ENCODE peak calls at places on chromosome 1, in seven cellular contexts. T is stimulated activated naive CD4-positive, alpha-beta T cell; O is AG08395; Q is GM12865; C is activated T-helper 9 cell treated with anti-CD3 and anti-CD28 coated beads, Interleukin-2, amount 50 U/mL, for 16 hours; U is T-helper 17 cell; I is BJ. K is an unnamed sample.

GRCh38 chr1:32701951-32702598 is 495 bp downstream of the SYNC start:
- DNase-seq in T (no peak), O (peak), Q (no peak), C (no peak), U (no peak), I (no peak), K (peak)

GRCh38 chr1:168613038-168613451 is 36.6 kb downstream of the XCL1 start:
- DNase-seq in T (no peak), O (no peak), Q (no peak), C (no peak), U (no peak), I (no peak), K (no peak)

GRCh38 chr1:188615321-188615720 is 1786.6 kb downstream of the PLA2G4A start:
- DNase-seq in T (no peak), O (no peak), Q (no peak), C (no peak), U (no peak), I (no peak), K (no peak)

GRCh38 chr1:226643167-226643566 is 94.6 kb downstream of the STUM start:
- DNase-seq in T (peak), O (no peak), Q (peak), C (peak), U (peak), I (no peak), K (peak)

GRCh38 chr1:86507935-86508582 is 38.8 kb upstream of the CLCA4 start:
- DNase-seq in T (no peak), O (peak), Q (peak), C (no peak), U (no peak), I (no peak), K (peak)

GRCh38 chr1:110948038-110948810 is 15.5 kb downstream of the LRIF1 start:
- DNase-seq in T (no peak), O (peak), Q (no peak), C (no peak), U (no peak), I (peak), K (no peak)

GRCh38 chr1:219188331-219188803 is 14.7 kb downstream of the LYPLAL1 start:
- DNase-seq in T (no peak), O (no peak), Q (peak), C (no peak), U (no peak), I (no peak), K (no peak)

GRCh38 chr1:46131093-46131492 is 1.3 kb downstream of the PIK3R3 start:
- DNase-seq in T (no peak), O (no peak), Q (peak), C (no peak), U (no peak), I (no peak), K (peak)

GRCh38 chr1:185157599-185158469 is 867 bp downstream of the SWT1 start:
- DNase-seq in T (no peak), O (peak), Q (peak), C (no peak), U (no peak), I (no peak), K (peak)

GRCh38 chr1:156608981-156609380 is 7.7 kb upstream of the GPATCH4 start:
- DNase-seq in T (peak), O (no peak), Q (peak), C (no peak), U (peak), I (no peak), K (no peak)

GRCh38 chr1:237736372-237737029 is 154.2 kb downstream of the ZP4 start:
- DNase-seq in T (no peak), O (no peak), Q (peak), C (no peak), U (no peak), I (no peak), K (no peak)

GRCh38 chr1:221274373-221274772 is 395.1 kb downstream of the HLX start:
- DNase-seq in T (no peak), O (no peak), Q (no peak), C (no peak), U (no peak), I (no peak), K (no peak)

GRCh38 chr1:229022595-229023350 is 248.1 kb upstream of the RAB4A start:
- DNase-seq in T (no peak), O (no peak), Q (no peak), C (no peak), U (no peak), I (no peak), K (no peak)

GRCh38 chr1:55244476-55245109 is 29.4 kb upstream of the USP24 start:
- DNase-seq in T (no peak), O (peak), Q (no peak), C (no peak), U (no peak), I (no peak), K (peak)

GRCh38 chr1:21589618-21590017 is 79.5 kb downstream of the RAP1GAP start:
- DNase-seq in T (no peak), O (no peak), Q (no peak), C (no peak), U (no peak), I (no peak), K (no peak)

GRCh38 chr1:172530000-172530399 is 3.0 kb upstream of the SUCO start:
- DNase-seq in T (no peak), O (no peak), Q (no peak), C (no peak), U (no peak), I (no peak), K (no peak)

GRCh38 chr1:30915491-30916230 is 7.1 kb upstream of the SDC3 start:
- DNase-seq in T (no peak), O (no peak), Q (no peak), C (no peak), U (no peak), I (no peak), K (no peak)

GRCh38 chr1:59477286-59477685 is 180.4 kb downstream of the FGGY start:
- DNase-seq in T (no peak), O (peak), Q (no peak), C (no peak), U (no peak), I (peak), K (peak)

GRCh38 chr1:24724345-24725208 is 20.7 kb upstream of the CLIC4 start:
- DNase-seq in T (no peak), O (peak), Q (no peak), C (no peak), U (no peak), I (no peak), K (peak)

GRCh38 chr1:8472668-8473067 is 154.8 kb downstream of the SLC45A1 start:
- DNase-seq in T (peak), O (no peak), Q (peak), C (no peak), U (no peak), I (no peak), K (no peak)

GRCh38 chr1:87927391-87928073 is 598.9 kb downstream of the LMO4 start:
- DNase-seq in T (no peak), O (no peak), Q (no peak), C (no peak), U (no peak), I (no peak), K (no peak)

GRCh38 chr1:34759472-34760357 is at the start of gene GJB4:
- DNase-seq in T (no peak), O (no peak), Q (no peak), C (no peak), U (no peak), I (no peak), K (no peak)

GRCh38 chr1:52122424-52122823 is 19.5 kb upstream of the ZFYVE9 start:
- DNase-seq in T (no peak), O (no peak), Q (no peak), C (no peak), U (no peak), I (no peak), K (no peak)

GRCh38 chr1:117673405-117673804 is 67.6 kb downstream of the TENT5C start:
- DNase-seq in T (no peak), O (peak), Q (no peak), C (no peak), U (no peak), I (peak), K (peak)